ENCODE peak calls at places on chromosomes 4 and X, in four cellular contexts. G is HCT116, S is K562, W is HepG2. L is an unnamed sample.

GRCh38 chr4:113682730-113683129 is 78.8 kb downstream of the CAMK2D start:
- DNase-seq in G (no peak), W (no peak), S (no peak), L (no peak)

GRCh38 chr4:186727977-186728519 is 4.4 kb upstream of the FAT1 start:
- DNase-seq in W (peak; percentile 34), S (no peak), G (peak; percentile 63), L (peak; percentile 41)

GRCh38 chr4:7350396-7350795 is 84.3 kb downstream of the PSAPL1 start:
- DNase-seq in W (no peak), G (no peak), S (no peak), L (no peak)

GRCh38 chr4:22488136-22488535 is 27.7 kb downstream of the ADGRA3 start:
- DNase-seq in W (no peak), S (no peak), G (no peak), L (no peak)

GRCh38 chrX:150848914-150849365 is 49.5 kb downstream of the CD99L2 start:
- DNase-seq in W (peak; percentile 54), S (no peak), G (no peak), L (peak; percentile 95)

GRCh38 chr4:94063084-94063483 is 144.6 kb upstream of the SMARCAD1 start:
- DNase-seq in G (no peak), W (no peak), S (no peak), L (no peak)

GRCh38 chr4:37999000-37999745 is 39.0 kb downstream of the PTTG2 start:
- DNase-seq in G (no peak), W (no peak), S (no peak), L (no peak)

GRCh38 chr4:99202536-99202935 is 16.5 kb downstream of the ADH6 start:
- DNase-seq in S (no peak), W (no peak), G (no peak), L (no peak)

GRCh38 chr4:16159321-16159720 is 67.0 kb downstream of the TAPT1 start:
- DNase-seq in W (no peak), S (no peak), G (no peak), L (no peak)

GRCh38 chrX:124405868-124406267 is 59.5 kb downstream of the SH2D1A start:
- DNase-seq in S (no peak), W (no peak), G (no peak), L (no peak)

GRCh38 chr4:23827971-23828680 is 61.7 kb downstream of the PPARGC1A start:
- DNase-seq in G (no peak), W (no peak), S (no peak), L (no peak)

GRCh38 chr4:15376145-15376544 is 51.7 kb upstream of the C1QTNF7 start:
- DNase-seq in W (no peak), G (no peak), S (no peak), L (no peak)

GRCh38 chrX:112961981-112962380 is 121.3 kb upstream of the AMOT start:
- DNase-seq in S (no peak), W (no peak), G (no peak), L (no peak)

GRCh38 chr4:109691411-109691920 is 11.8 kb downstream of the CASP6 start:
- DNase-seq in G (no peak), S (no peak), W (no peak), L (no peak)

GRCh38 chr4:78720994-78721677 is 55.0 kb upstream of the BMP2K start:
- DNase-seq in G (no peak), S (peak; percentile 30), W (peak; percentile 13), L (no peak)

GRCh38 chr4:147617841-147618421 is 734 bp downstream of the TMEM184C start:
- DNase-seq in W (no peak), S (no peak), G (no peak), L (no peak)

GRCh38 chrX:153499876-153500275 is 5.1 kb downstream of the BGN start:
- DNase-seq in G (no peak), W (no peak), S (no peak), L (no peak)

GRCh38 chr4:24686866-24687672 is 102.7 kb upstream of the DHX15 start:
- DNase-seq in S (peak; percentile 65), G (peak; percentile 36), W (peak; percentile 17), L (peak; percentile 8)

GRCh38 chr4:95102391-95102790 is 344.6 kb downstream of the BMPR1B start:
- DNase-seq in W (no peak), S (no peak), G (no peak), L (no peak)
- TF ChIP-seq POLR2AphosphoS5 in W (no peak), S (no peak), G (no peak), L (no peak)

GRCh38 chr4:41532880-41533279 is 5.1 kb upstream of the LIMCH1 start:
- DNase-seq in G (no peak), W (no peak), S (no peak), L (no peak)
- TF ChIP-seq TCF7L2 in G (no peak), W (no peak), S (no peak), L (no peak)

DNA sequence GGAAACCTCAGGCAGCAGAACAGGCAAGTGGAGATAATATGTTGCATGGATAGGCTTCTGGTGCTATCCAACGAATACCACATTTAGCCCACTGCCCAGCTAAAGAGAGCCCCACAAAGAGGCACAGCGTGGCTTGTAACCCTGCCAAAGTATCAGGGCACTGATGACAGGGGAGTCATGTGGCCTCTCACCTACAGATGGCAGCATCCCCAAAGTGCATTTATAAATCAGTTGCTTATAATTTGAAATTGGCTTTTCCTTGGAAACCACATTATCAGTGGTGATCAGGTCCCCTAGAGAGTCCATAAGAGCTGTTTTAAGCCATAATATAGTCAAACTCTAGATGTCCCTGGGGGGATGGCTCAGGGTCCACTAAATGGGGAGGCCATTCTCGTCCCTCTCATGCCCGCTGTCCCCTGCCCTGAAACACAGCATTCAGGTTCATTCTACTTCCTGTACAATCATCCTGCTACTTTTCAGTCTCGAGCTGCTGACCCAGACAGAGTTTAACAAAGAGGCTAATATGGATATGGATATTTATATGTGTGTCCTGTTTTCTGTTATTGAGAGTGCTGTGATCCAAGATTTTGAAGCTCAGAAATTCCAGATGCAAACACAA is 28.6 kb downstream of the SRPX start:
- DNase-seq in S (peak; percentile 10), G (no peak), W (no peak), L (no peak)
- TF ChIP-seq CTCF in S (peak; percentile 38), G (peak; percentile 50), W (peak; percentile 45), L (peak; percentile 61)

GRCh38 chrX:23907496-23908218 is at the start of the genes APOO and CXorf58:
- DNase-seq in G (peak; percentile 83), W (peak; percentile 81), S (peak; percentile 88), L (no peak)
- TF ChIP-seq POLR2AphosphoS5 in G (peak; percentile 69), W (no peak), S (peak; percentile 36), L (no peak)

GRCh38 chr4:61336488-61336887 is 136.4 kb downstream of the ADGRL3 start:
- DNase-seq in S (no peak), G (no peak), W (no peak), L (no peak)

GRCh38 chr4:61332671-61333070 is 132.5 kb downstream of the ADGRL3 start:
- DNase-seq in G (no peak), W (no peak), S (no peak), L (no peak)

GRCh38 chr4:61335364-61335763 is 135.2 kb downstream of the ADGRL3 start:
- DNase-seq in S (no peak), W (no peak), G (no peak), L (no peak)

GRCh38 chr4:61333490-61333889 is 133.4 kb downstream of the ADGRL3 start:
- DNase-seq in W (no peak), G (no peak), S (no peak), L (no peak)

DNA sequence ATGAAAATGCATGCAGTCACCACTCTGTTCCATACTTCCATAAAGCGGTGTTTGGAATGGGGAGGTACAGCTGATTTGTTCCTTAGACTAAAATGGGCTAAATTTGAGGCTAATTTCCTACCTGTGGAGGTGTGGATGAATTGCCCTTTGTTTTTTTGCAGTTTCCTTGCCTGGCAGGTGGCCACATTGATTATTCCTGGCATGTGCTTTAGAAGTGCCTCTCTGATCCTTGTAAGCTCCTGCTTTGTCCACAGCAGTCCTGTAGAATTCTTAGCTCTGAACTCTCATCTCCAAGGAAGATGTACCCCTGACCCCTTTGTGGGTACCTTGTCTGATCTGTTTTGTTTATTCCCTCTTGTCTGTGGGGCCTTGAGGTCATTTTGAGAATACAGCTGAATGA is 136.8 kb downstream of the ADGRL3 start:
- DNase-seq in W (no peak), G (no peak), S (no peak), L (no peak)
- TF ChIP-seq TCF7L2 in W (no peak), G (no peak), S (no peak), L (no peak)

DNA sequence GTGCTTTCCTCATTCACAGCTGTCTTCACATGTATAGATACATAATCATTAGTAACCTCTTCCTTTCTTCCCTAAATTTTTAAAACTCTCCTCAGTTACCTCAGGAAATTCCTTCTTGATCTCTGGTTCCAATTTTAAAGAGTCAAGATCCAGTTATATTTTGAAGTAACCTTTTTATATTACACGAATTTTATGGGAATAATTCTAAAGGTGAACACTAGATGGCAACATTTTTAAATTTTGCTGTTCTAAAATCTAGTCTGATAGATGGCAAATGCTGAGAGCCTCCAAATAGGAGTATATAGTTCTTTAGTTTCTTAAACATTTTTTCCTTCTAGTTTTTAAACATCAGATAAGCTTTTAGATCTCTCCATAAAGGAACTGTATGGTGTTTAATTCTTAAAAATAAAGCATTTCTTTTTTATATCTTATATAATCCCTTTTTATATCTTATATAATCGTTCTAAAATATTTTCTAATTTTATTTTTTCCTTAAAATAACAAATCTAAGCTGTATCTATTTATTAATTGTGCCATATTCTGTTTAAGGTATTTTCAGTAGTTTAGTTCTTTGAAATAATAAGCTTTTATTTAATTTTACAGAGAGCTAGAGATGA is 37.9 kb upstream of the PAPSS1 start:
- DNase-seq in W (peak; percentile 28), G (no peak), S (peak; percentile 18), L (no peak)
- TF ChIP-seq CTCF in W (no peak), G (peak; percentile 59), S (peak; percentile 47), L (peak; percentile 52)

DNA sequence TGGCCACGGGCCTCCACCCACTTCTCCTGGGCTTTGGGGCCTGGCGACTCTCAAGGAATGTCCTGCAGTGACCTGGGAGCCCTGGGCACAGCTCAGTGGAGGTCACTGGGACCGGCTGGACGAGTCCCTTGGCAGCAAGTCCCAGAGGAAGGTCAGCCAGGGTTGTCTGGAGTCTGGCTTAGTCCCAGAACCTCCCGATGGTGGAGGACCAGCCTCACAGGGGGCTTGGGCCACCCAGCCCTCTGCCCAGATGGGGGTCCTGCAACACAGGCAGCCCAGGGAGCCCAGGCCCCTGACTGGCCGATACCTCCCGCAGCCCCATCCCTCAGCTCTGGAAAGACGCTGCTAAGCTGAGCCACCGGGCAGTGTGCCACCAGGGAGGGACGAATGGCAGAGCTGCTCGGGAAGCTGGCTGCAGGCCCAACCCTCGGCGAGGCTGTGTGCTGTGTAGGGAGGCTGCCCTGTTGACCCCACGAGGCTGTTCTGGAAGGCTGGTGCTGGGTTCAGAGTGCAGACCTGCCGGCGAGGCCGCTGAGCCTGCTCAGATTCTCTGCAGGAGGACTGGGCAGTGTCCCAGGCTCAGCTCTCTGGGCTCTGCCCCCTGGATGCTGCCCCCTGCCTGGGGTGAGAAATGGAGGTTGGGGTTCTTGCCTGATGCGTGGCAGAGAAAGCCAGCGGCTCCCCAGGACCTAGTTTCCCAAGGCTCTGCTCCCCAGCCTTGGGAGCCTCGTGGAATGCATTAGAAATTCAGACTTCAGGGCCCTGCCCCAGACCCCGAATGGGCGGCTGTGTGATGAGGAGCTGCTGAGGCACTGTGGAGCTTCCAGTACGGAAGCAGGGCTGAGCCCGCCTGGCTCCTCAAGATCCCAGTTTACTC is 61.7 kb downstream of the ADRA2C start:
- DNase-seq in W (peak; percentile 85), G (no peak), S (no peak), L (no peak)
- TF ChIP-seq POLR2AphosphoS5 in W (no peak), G (no peak), S (no peak), L (no peak)

GRCh38 chrX:106100442-106100841 is 61.9 kb upstream of the SERPINA7 start:
- DNase-seq in W (no peak), G (no peak), S (no peak), L (no peak)
- TF ChIP-seq TCF7L2 in W (no peak), G (no peak), S (no peak), L (no peak)

L was measured in Panc1.